ENCODE peak calls at places on chromosome 12, in ten cellular contexts. G, N, W, T, J, D, O, U, B and M are unnamed samples. For H3K27me3, the result is how much of the 10 kb centered on the place peaks cover.

GRCh38 chr12:30823764-30824163 is 69.0 kb upstream of the CAPRIN2 start:
- DNase-seq in G (no peak), N (no peak), W (no peak), T (no peak), J (no peak), D (no peak), O (no peak), U (no peak), B (no peak), M (no peak)

GRCh38 chr12:72296389-72296788 is 24.2 kb downstream of the TRHDE start:
- DNase-seq in G (no peak), N (no peak), W (no peak), T (peak), J (no peak), D (no peak), O (no peak), U (no peak), B (no peak), M (no peak)

GRCh38 chr12:126093911-126094310 is 1028.7 kb downstream of the AACS start:
- DNase-seq in G (peak), N (no peak), W (no peak), T (no peak), J (no peak), D (no peak), O (peak), U (peak), B (no peak), M (no peak)

GRCh38 chr12:10667581-10667980 is 6.3 kb downstream of the STYK1 start:
- DNase-seq in G (no peak), N (peak), W (no peak), T (no peak), J (no peak), D (no peak), O (no peak), U (no peak), B (no peak), M (no peak)

GRCh38 chr12:19085090-19085489 is 44.4 kb upstream of the PLEKHA5 start:
- DNase-seq in G (no peak), N (no peak), W (no peak), T (no peak), J (no peak), D (no peak), O (no peak), U (no peak), B (no peak), M (no peak)

GRCh38 chr12:80222261-80222660 is 122.9 kb downstream of the OTOGL start:
- DNase-seq in G (no peak), N (peak), W (no peak), T (no peak), J (no peak), D (no peak), O (no peak), U (no peak), B (no peak), M (no peak)

GRCh38 chr12:109635717-109636116 is 62.1 kb downstream of the MVK start:
- DNase-seq in G (no peak), N (no peak), W (no peak), T (no peak), J (no peak), D (no peak), O (no peak), U (no peak), B (no peak), M (no peak)

GRCh38 chr12:24011927-24012326 is 62.5 kb upstream of the SOX5 start:
- DNase-seq in G (no peak), N (no peak), W (no peak), T (no peak), J (no peak), D (no peak), O (no peak), U (no peak), B (no peak), M (no peak)

GRCh38 chr12:54980341-54980740 is 4.2 kb downstream of the TESPA1 start:
- DNase-seq in G (no peak), N (no peak), W (no peak), T (no peak), J (no peak), D (no peak), O (no peak), U (no peak), B (no peak), M (no peak)

GRCh38 chr12:15206338-15206737 is 14.9 kb downstream of the RERG start:
- DNase-seq in G (no peak), N (no peak), W (no peak), T (no peak), J (no peak), D (no peak), O (no peak), U (no peak), B (no peak), M (no peak)

GRCh38 chr12:116152268-116152667 is 125.2 kb downstream of the MED13L start:
- DNase-seq in G (no peak), N (no peak), W (no peak), T (no peak), J (no peak), D (no peak), O (no peak), U (no peak), B (no peak), M (no peak)

GRCh38 chr12:68915055-68915454 is 17.9 kb downstream of the CPM start:
- DNase-seq in G (no peak), N (no peak), W (no peak), T (no peak), J (no peak), D (no peak), O (no peak), U (no peak), B (no peak), M (no peak)

GRCh38 chr12:67354966-67355365 is 85.8 kb downstream of the CAND1 start:
- DNase-seq in G (no peak), N (no peak), W (no peak), T (no peak), J (no peak), D (no peak), O (no peak), U (no peak), B (no peak), M (no peak)

GRCh38 chr12:122961551-122962329 is 4.5 kb downstream of the ABCB9 start:
- DNase-seq in G (peak), N (peak), W (no peak), T (no peak), J (no peak), D (no peak), O (no peak), U (no peak), B (no peak), M (no peak)
- H3K27me3 ChIP-seq in G (under half), N (under half), W (under half), T (under half), J (under half), D (under half), O (under half), U (under half), B (under half), M (under half)

GRCh38 chr12:46775796-46776195 is 50.0 kb downstream of the SLC38A4 start:
- DNase-seq in G (no peak), N (no peak), W (no peak), T (no peak), J (no peak), D (no peak), O (no peak), U (no peak), B (no peak), M (no peak)
- H3K27ac ChIP-seq in G (peak), N (no peak), W (no peak), T (no peak), J (no peak), D (no peak), O (no peak), U (no peak), B (no peak), M (no peak)

DNA sequence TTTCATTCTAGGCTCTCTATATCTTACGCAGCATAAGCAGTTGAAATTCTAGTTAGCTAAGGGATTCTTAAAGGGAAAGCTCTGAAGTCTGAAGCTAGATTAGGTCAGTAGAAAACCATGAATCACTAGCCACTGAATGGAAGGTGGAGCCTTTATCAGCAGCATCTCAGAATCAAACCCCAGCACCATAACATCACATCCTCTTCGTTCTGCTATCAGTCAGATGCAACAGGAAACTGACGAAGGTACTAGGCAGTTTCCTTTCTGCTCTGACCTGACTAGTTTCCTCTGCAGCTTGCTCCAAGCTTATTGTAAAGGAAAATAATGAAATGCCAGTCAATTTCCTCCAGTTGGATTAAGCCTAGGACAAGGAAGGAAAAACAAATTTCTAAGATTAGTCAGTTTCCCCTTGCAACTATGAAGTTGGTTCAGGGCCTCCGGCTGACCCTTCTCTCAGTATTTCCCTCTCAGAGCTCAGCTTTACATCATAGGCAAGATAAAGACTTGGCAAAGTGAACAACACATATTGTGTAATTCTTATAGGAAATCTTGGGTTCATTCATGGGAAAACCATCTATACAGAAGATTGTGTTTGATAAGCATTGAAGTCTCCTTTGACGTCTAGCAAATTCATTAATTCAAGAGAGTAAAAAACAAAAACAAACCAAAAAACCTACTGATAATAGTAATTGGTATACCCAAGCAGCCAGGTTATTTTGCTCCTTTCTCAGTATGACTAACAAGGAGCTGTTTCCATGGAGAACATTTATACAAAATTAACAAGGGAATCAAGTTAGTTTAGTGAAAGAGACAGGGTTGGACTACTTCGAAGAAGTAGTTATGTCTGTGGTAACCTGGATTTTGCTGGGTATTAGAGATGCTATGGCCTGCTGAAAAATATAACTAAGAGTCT is 43.4 kb upstream of the CFAP54 start:
- DNase-seq in G (peak), N (peak), W (no peak), T (no peak), J (no peak), D (no peak), O (no peak), U (no peak), B (no peak), M (no peak)
- TF ChIP-seq POLR2A in G (no peak), N (peak), W (no peak), T (no peak), J (no peak), D (no peak), O (no peak), U (no peak), B (no peak), M (no peak)

GRCh38 chr12:131219173-131220006 is 265.7 kb downstream of the ADGRD1 start:
- DNase-seq in G (no peak), N (no peak), W (no peak), T (no peak), J (no peak), D (peak), O (no peak), U (no peak), B (no peak), M (no peak)

GRCh38 chr12:131221946-131222249 is 268.2 kb downstream of the ADGRD1 start:
- DNase-seq in G (no peak), N (no peak), W (no peak), T (no peak), J (no peak), D (no peak), O (no peak), U (no peak), B (no peak), M (no peak)

GRCh38 chr12:131221061-131221945 is 267.6 kb downstream of the ADGRD1 start:
- DNase-seq in G (no peak), N (no peak), W (no peak), T (no peak), J (no peak), D (peak), O (no peak), U (no peak), B (no peak), M (no peak)

GRCh38 chr12:131218291-131219172 is 264.8 kb downstream of the ADGRD1 start:
- DNase-seq in G (peak), N (no peak), W (no peak), T (no peak), J (no peak), D (peak), O (peak), U (no peak), B (no peak), M (no peak)

GRCh38 chr12:131220007-131220685 is 266.4 kb downstream of the ADGRD1 start:
- DNase-seq in G (no peak), N (no peak), W (no peak), T (no peak), J (no peak), D (peak), O (no peak), U (no peak), B (no peak), M (no peak)
- H3K27me3 ChIP-seq in G (under half), N (under half), W (under half), T (under half), J (under half), D (under half), O (under half), U (under half), B (under half), M (under half)

DNA sequence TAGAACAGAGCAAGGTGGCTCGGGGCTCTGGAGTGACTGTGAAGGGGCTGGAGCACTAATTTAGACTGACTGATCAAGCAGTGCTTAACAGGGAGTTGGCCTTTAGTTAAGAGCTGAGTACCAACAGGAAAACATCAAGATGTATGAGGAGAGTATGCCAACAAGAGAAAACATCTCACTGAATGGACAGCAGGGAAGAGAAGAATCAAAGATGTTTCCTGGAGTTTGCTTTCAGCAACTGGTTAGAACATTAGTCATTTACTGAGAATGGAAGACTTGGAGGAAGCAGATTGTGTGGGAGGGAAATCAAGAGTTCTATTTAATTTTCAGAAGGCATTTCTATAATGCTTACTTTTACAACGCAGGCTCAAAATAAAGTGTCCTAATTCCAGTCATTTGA is 259.3 kb downstream of the ADAMTS20 start:
- DNase-seq in G (no peak), N (peak), W (no peak), T (no peak), J (no peak), D (no peak), O (no peak), U (no peak), B (no peak), M (no peak)
- H3K27ac ChIP-seq in G (no peak), N (peak), W (no peak), T (no peak), J (no peak), D (no peak), O (no peak), U (no peak), B (no peak), M (no peak)

DNA sequence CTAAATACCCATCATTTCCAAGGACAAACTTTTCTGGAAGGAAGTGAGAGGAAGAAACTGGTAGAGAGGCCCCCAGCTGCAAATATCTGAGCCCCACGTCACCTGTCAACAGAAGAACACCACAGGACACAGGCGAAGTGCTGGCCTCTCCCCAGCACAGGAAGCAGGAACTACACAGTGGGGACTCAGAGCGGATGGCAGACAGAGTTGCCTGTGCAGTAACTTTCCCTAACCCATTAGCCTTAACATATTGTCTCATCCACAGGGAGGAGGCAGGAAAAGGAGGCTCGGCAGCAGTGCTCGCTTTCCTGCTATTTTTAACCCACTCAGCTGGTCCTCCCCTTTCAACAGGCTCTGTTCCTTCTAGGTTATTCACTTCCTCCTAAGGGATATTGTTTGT is 111.5 kb upstream of the TMPO start:
- DNase-seq in G (no peak), N (no peak), W (no peak), T (no peak), J (no peak), D (no peak), O (no peak), U (no peak), B (no peak), M (no peak)
- TF ChIP-seq POLR2A in G (no peak), N (no peak), W (no peak), T (no peak), J (no peak), D (no peak), O (no peak), U (no peak), B (no peak), M (no peak)

GRCh38 chr12:114420553-114420952 is 14.6 kb upstream of the TBX5 start:
- DNase-seq in G (no peak), N (no peak), W (no peak), T (no peak), J (no peak), D (no peak), O (no peak), U (no peak), B (no peak), M (no peak)
- H3K27me3 ChIP-seq in G (under half), N (under half), W (under half), T (half or more), J (under half), D (under half), O (under half), U (under half), B (under half), M (under half)

DNA sequence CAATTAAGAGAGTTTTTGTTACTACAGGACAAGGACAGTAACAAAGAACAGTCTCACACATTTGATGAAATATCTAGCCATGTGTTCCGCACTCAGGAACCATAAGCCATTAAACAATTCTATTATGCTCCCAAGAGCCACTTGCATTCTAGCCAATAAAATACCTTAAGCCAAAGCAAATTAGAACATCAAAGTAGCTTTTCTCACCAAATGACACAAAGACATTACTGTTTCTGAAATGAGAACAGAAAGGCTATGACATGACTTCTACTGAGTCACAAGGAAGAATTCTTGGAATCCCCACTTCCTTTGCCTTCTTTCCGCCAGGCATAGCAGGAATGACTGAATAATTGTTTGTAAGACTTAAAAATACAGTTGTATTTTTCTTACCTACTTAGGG is 445.8 kb downstream of the ATP23 start:
- DNase-seq in G (no peak), N (no peak), W (no peak), T (peak), J (no peak), D (no peak), O (no peak), U (no peak), B (no peak), M (no peak)
- H3K27ac ChIP-seq in G (no peak), N (no peak), W (no peak), T (no peak), J (no peak), D (no peak), O (no peak), U (no peak), B (no peak), M (no peak)

DNA sequence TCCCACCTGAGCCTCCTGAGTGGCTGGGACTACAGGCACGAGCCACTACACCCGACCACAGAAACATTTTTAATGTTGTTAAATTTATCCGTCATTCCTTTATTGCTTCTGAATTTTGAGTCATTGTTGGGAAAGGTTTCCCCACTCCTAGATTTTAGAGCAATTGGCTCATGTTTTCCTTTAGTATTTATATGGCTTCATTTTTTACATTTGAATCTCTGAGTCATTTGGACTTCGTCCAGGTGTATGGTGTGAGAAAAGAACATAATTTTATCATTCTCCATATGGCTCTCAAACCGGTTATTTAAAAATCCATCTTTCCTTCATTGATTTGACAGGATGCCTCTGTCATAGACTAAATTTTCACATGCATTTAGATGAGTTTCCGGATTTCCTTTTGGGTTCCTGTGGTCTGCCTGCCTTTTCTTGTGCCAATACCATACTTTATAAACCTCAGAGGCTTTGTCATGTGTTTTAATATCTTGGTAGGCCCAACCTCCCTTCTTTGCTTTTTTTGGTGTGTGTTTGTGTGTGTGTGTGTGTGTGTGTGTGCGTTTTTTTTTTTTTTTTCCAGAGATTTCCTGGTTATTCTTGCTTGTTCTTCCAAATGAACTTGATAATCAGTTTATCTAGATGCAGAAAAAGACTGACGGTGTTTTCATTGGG is 30.9 kb downstream of the LRTM2 start:
- DNase-seq in G (no peak), N (peak), W (no peak), T (no peak), J (no peak), D (no peak), O (no peak), U (no peak), B (no peak), M (no peak)
- TF ChIP-seq POLR2A in G (no peak), N (no peak), W (no peak), T (no peak), J (no peak), D (no peak), O (no peak), U (no peak), B (no peak), M (no peak)